ENCODE peak calls at places on chromosomes 2 and 18, in five cellular contexts. R, H, S, Y and V are unnamed samples.

GRCh38 chr18:9334351-9335254 is at the start of gene TWSG1:
- DNase-seq in H (peak), S (peak), Y (peak), R (peak), V (peak)

GRCh38 chr2:6986251-6986893 is 69.2 kb downstream of the RNF144A start:
- DNase-seq in R (no peak), Y (no peak), S (no peak), H (no peak), V (no peak)

GRCh38 chr2:213766465-213766891 is 482.2 kb downstream of the SPAG16 start:
- DNase-seq in H (peak), Y (no peak), S (no peak), R (no peak), V (no peak)

GRCh38 chr2:176931588-176932563 is 280.7 kb upstream of the HNRNPA3 start:
- DNase-seq in S (peak), H (peak), R (peak), Y (no peak), V (no peak)

GRCh38 chr2:168632733-168633132 is 169.7 kb upstream of the NOSTRIN start:
- DNase-seq in S (no peak), H (no peak), R (no peak), Y (no peak), V (no peak)

GRCh38 chr2:237171396-237171795 is 85.7 kb downstream of the COPS8 start:
- DNase-seq in Y (no peak), S (no peak), H (no peak), R (peak), V (no peak)

GRCh38 chr18:32093523-32093922 is 1.8 kb downstream of the RNF138 start:
- DNase-seq in R (no peak), S (peak), Y (peak), H (no peak), V (no peak)

GRCh38 chr2:154477319-154477718 is 221.2 kb upstream of the KCNJ3 start:
- DNase-seq in Y (no peak), R (no peak), H (no peak), S (no peak), V (no peak)

GRCh38 chr2:151030663-151031230 is 230.9 kb downstream of the RBM43 start:
- DNase-seq in R (no peak), Y (no peak), H (no peak), S (no peak), V (no peak)

GRCh38 chr2:75959724-75960123 is 249.0 kb upstream of the GCFC2 start:
- DNase-seq in H (no peak), R (no peak), S (no peak), Y (no peak), V (no peak)

GRCh38 chr2:47065771-47066380 is 89.2 kb downstream of the STPG4 start:
- DNase-seq in Y (no peak), S (no peak), R (no peak), H (no peak), V (no peak)

GRCh38 chr18:54671291-54671881 is 80.3 kb downstream of the DYNAP start:
- DNase-seq in S (peak), R (peak), H (no peak), Y (peak), V (no peak)

GRCh38 chr2:217335341-217335966 is 475.6 kb upstream of the TNP1 start:
- DNase-seq in Y (peak), R (no peak), S (no peak), H (no peak), V (no peak)

GRCh38 chr18:76408480-76409067 is 86.5 kb downstream of the ZNF516 start:
- DNase-seq in H (no peak), S (no peak), R (no peak), Y (no peak), V (no peak)

GRCh38 chr2:191682148-191682547 is 4.2 kb downstream of the NABP1 start:
- DNase-seq in S (no peak), H (no peak), Y (no peak), R (no peak), V (no peak)

GRCh38 chr2:138846216-138846821 is 66.1 kb upstream of the NXPH2 start:
- DNase-seq in H (no peak), S (peak), Y (peak), R (peak), V (no peak)

GRCh38 chr2:10188211-10188610 is 65.7 kb downstream of the RRM2 start:
- DNase-seq in Y (peak), S (peak), R (peak), H (no peak), V (no peak)

GRCh38 chr2:240972636-240973521 is 25.5 kb upstream of the SNED1 start:
- DNase-seq in H (no peak), Y (no peak), R (no peak), S (no peak), V (no peak)
- TF ChIP-seq ATF3 in H (no peak), Y (no peak), R (no peak), S (no peak), V (no peak)

GRCh38 chr2:11330457-11331142 is 13.8 kb downstream of the ROCK2 start:
- DNase-seq in H (no peak), R (no peak), Y (no peak), S (no peak), V (no peak)
- TF ChIP-seq JUND in H (no peak), R (no peak), Y (no peak), S (no peak), V (no peak)

GRCh38 chr2:17933251-17933650 is 54.8 kb downstream of the KCNS3 start:
- DNase-seq in R (no peak), H (no peak), S (no peak), Y (no peak), V (no peak)

GRCh38 chr2:17935242-17935885 is 56.9 kb downstream of the KCNS3 start:
- DNase-seq in H (no peak), S (no peak), R (no peak), Y (no peak), V (no peak)

GRCh38 chr2:17930773-17931172 is 52.3 kb downstream of the KCNS3 start:
- DNase-seq in H (no peak), R (no peak), Y (no peak), S (no peak), V (no peak)

GRCh38 chr2:17936599-17936998 is 58.1 kb downstream of the KCNS3 start:
- DNase-seq in S (no peak), R (no peak), Y (no peak), H (no peak), V (no peak)

GRCh38 chr2:17934721-17935120 is 56.3 kb downstream of the KCNS3 start:
- DNase-seq in S (no peak), H (no peak), R (no peak), Y (no peak), V (no peak)
- TF ChIP-seq ATF3 in S (no peak), H (no peak), R (no peak), Y (no peak), V (no peak)

GRCh38 chr2:143390185-143390584 is 261.0 kb downstream of the ARHGAP15 start:
- DNase-seq in H (no peak), R (no peak), Y (no peak), S (no peak), V (no peak)
- TF ChIP-seq JUND in H (no peak), R (no peak), Y (no peak), S (no peak), V (no peak)

GRCh38 chr2:136006658-136007057 is 21.2 kb upstream of the DARS1 start:
- DNase-seq in Y (no peak), S (no peak), R (no peak), H (no peak), V (no peak)

GRCh38 chr2:136004920-136005319 is 19.5 kb upstream of the DARS1 start:
- DNase-seq in R (no peak), Y (no peak), S (no peak), H (no peak), V (no peak)

GRCh38 chr2:136005462-136006205 is 20.2 kb upstream of the DARS1 start:
- DNase-seq in Y (no peak), S (no peak), H (no peak), R (no peak), V (no peak)

GRCh38 chr2:136010126-136010525 is 24.7 kb upstream of the DARS1 start:
- DNase-seq in Y (no peak), H (no peak), R (no peak), S (no peak), V (no peak)

GRCh38 chr2:136008205-136008865 is 22.9 kb upstream of the DARS1 start:
- DNase-seq in H (no peak), S (no peak), R (no peak), Y (no peak), V (no peak)
- TF ChIP-seq ATF3 in H (no peak), S (no peak), R (no peak), Y (no peak), V (no peak)

DNA sequence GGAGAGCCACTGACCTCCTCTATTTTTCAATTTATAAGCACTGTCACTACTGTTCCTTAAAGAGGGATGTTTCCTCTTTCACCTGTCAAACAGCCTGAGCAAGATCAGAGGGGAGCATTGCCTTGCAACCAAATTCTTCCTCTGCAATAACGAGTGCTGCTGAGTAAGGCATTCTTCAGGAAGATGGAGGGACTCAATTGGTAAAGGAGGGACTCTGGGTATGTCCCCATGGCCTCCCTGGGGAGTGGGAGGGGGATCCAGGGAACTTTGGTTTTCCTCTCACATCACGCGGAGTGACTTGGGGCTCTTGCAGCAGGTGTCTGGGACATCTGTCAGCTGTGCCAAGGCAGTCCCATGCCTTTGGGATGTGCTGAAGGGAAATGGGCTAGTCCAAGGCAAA is 14.3 kb upstream of the HES6 start:
- DNase-seq in S (no peak), R (no peak), H (no peak), Y (no peak), V (no peak)
- TF ChIP-seq JUND in S (no peak), R (no peak), H (no peak), Y (no peak), V (no peak)

GRCh38 chr18:37321578-37322496 is 243.8 kb downstream of the CELF4 start:
- DNase-seq in H (no peak), Y (no peak), R (no peak), S (no peak), V (peak)
- TF ChIP-seq ATF3 in H (no peak), Y (no peak), R (no peak), S (no peak), V (no peak)